ENCODE peak calls at places on chromosomes 1 and 21, in four cellular contexts. A is non-pigmented ciliary epithelial cell, K is A673, N is mesothelial cell of epicardium. Z is an unnamed sample.

GRCh38 chr1:15352122-15352957 is 57.3 kb upstream of the EFHD2 start:
- DNase-seq in A (no peak), K (peak), N (no peak), Z (no peak)

GRCh38 chr1:71857862-71858261 is 424.5 kb downstream of the NEGR1 start:
- DNase-seq in A (no peak), K (peak), N (no peak), Z (no peak)

GRCh38 chr1:21307663-21308062 is 17.4 kb upstream of the ECE1 start:
- DNase-seq in A (no peak), K (peak), N (no peak), Z (peak)

GRCh38 chr21:34965200-34966174 is 83.6 kb downstream of the RUNX1 start:
- DNase-seq in A (peak), K (no peak), N (no peak), Z (no peak)

GRCh38 chr1:171817511-171818265 is 23.6 kb upstream of the DNM3 start:
- DNase-seq in A (no peak), K (peak), N (no peak), Z (no peak)

GRCh38 chr1:163131981-163132380 is 62.8 kb downstream of the RGS4 start:
- DNase-seq in A (no peak), K (no peak), N (no peak), Z (no peak)

GRCh38 chr1:172930142-172930541 is 120.6 kb downstream of the TNFSF18 start:
- DNase-seq in A (no peak), K (no peak), N (no peak), Z (no peak)

GRCh38 chr1:92838519-92838918 is 6.7 kb downstream of the RPL5 start:
- DNase-seq in A (no peak), K (no peak), N (no peak), Z (no peak)

GRCh38 chr1:35097224-35097623 is 18.0 kb downstream of the ZMYM1 start:
- DNase-seq in A (no peak), K (peak), N (no peak), Z (no peak)

GRCh38 chr1:147902183-147902845 is at the start of gene GJA8:
- DNase-seq in A (no peak), K (no peak), N (no peak), Z (no peak)

GRCh38 chr1:229661022-229661877 is 35.2 kb downstream of the URB2 start:
- DNase-seq in A (peak), K (peak), N (peak), Z (peak)

Z was measured in NCI-H82.